ENCODE peak calls at places on chromosomes 7 and 10, in five cellular contexts. F, E, W, B and I are unnamed samples.

GRCh38 chr7:26477381-26477780 is 185.7 kb downstream of the SNX10 start:
- DNase-seq in F (no peak), E (no peak), W (no peak), B (no peak), I (no peak)

GRCh38 chr7:148481965-148482626 is 108.5 kb upstream of the C7orf33 start:
- DNase-seq in F (no peak), E (no peak), W (no peak), B (no peak), I (no peak)

GRCh38 chr7:123231060-123232000 is 31.6 kb upstream of the SLC13A1 start:
- DNase-seq in F (no peak), E (no peak), W (no peak), B (no peak), I (no peak)

GRCh38 chr10:29692121-29692539 is 57.4 kb upstream of the SVIL start:
- DNase-seq in F (no peak), E (no peak), W (no peak), B (no peak), I (no peak)

GRCh38 chr7:2948794-2949193 is 94.9 kb downstream of the CARD11 start:
- DNase-seq in F (no peak), E (no peak), W (no peak), B (no peak), I (no peak)

GRCh38 chr10:29735628-29736324 is 101.0 kb upstream of the SVIL start:
- DNase-seq in F (peak; percentile 89), E (peak; percentile 71), W (no peak), B (peak; percentile 86), I (no peak)

GRCh38 chr7:33792547-33793105 is 112.7 kb upstream of the BMPER start:
- DNase-seq in F (no peak), E (no peak), W (no peak), B (no peak), I (no peak)

GRCh38 chr10:21509391-21510217 is 15.9 kb downstream of the SKIDA1 start:
- DNase-seq in F (no peak), E (no peak), W (no peak), B (no peak), I (no peak)

GRCh38 chr7:118762451-118762850 is 537.9 kb downstream of the ANKRD7 start:
- DNase-seq in F (no peak), E (no peak), W (no peak), B (no peak), I (no peak)

GRCh38 chr10:12541446-12542067 is 192.2 kb downstream of the CAMK1D start:
- DNase-seq in F (no peak), E (no peak), W (no peak), B (no peak), I (no peak)

GRCh38 chr7:106063692-106064091 is 48.4 kb downstream of the SYPL1 start:
- DNase-seq in F (no peak), E (no peak), W (no peak), B (no peak), I (no peak)

GRCh38 chr7:143877076-143877475 is 24.9 kb downstream of the TCAF1 start:
- DNase-seq in F (no peak), E (no peak), W (no peak), B (no peak), I (no peak)

GRCh38 chr10:4450981-4451501 is 375.0 kb upstream of the AKR1E2 start:
- DNase-seq in F (no peak), E (no peak), W (peak; percentile 40), B (no peak), I (no peak)

GRCh38 chr7:81036041-81036440 is 117.2 kb upstream of the SEMA3C start:
- DNase-seq in F (no peak), E (no peak), W (no peak), B (no peak), I (no peak)